ENCODE peak calls at places on chromosomes 11 and 22, in five cellular contexts. C is nephron progenitor cell, F is NCI-H460, A is NCI-H1105, T is skeletal muscle cell. V is an unnamed sample.

GRCh38 chr11:6611092-6612007 is 666 bp downstream of the TAF10 start:
- DNase-seq in C (no peak), F (no peak), A (no peak), T (no peak), V (no peak)

GRCh38 chr11:33334627-33335026 is 77.4 kb downstream of the HIPK3 start:
- DNase-seq in C (no peak), F (no peak), A (no peak), T (no peak), V (no peak)

GRCh38 chr22:49324527-49325491 is 502.9 kb downstream of the BRD1 start:
- DNase-seq in C (no peak), F (no peak), A (no peak), T (no peak), V (no peak)

GRCh38 chr11:80495116-80495515 is 1054.3 kb upstream of the TENM4 start:
- DNase-seq in C (no peak), F (no peak), A (no peak), T (no peak), V (no peak)

GRCh38 chr11:132850106-132850505 is 682.2 kb downstream of the OPCML start:
- DNase-seq in C (no peak), F (no peak), A (no peak), T (no peak), V (no peak)

GRCh38 chr11:83895516-83895915 is 609.3 kb upstream of the CCDC90B start:
- DNase-seq in C (no peak), F (no peak), A (no peak), T (no peak), V (no peak)

GRCh38 chr11:119284344-119285157 is 32.4 kb downstream of the MCAM start:
- DNase-seq in C (no peak), F (peak), A (peak), T (no peak), V (peak)

GRCh38 chr11:86999859-87000753 is 37.6 kb upstream of the TMEM135 start:
- DNase-seq in C (no peak), F (no peak), A (no peak), T (no peak), V (no peak)

GRCh38 chr11:86408845-86409244 is 34.2 kb downstream of the CCDC81 start:
- DNase-seq in C (no peak), F (no peak), A (no peak), T (no peak), V (no peak)

GRCh38 chr11:111733655-111734088 is 32.5 kb downstream of the PPP2R1B start:
- DNase-seq in C (no peak), F (no peak), A (no peak), T (no peak), V (no peak)

GRCh38 chr11:74749127-74749964 is 697 bp downstream of the RNF169 start:
- DNase-seq in C (peak), F (peak), A (peak), T (no peak), V (peak)

GRCh38 chr11:128701936-128702335 is 8.1 kb downstream of the FLI1 start:
- DNase-seq in C (no peak), F (no peak), A (no peak), T (no peak), V (no peak)

GRCh38 chr22:23080542-23081290 is 10.4 kb downstream of the GNAZ start:
- DNase-seq in C (no peak), F (no peak), A (no peak), T (no peak), V (no peak)